ENCODE peak calls at places on chromosomes 6 and 20, in nine cellular contexts. P is heart left ventricle, Z is ascending aorta, H is left ventricle myocardium inferior, E is OCI-LY7, V is brain microvascular endothelial cell, M is adrenal gland, N is AG04449, S is heart right ventricle. A is an unnamed sample.

GRCh38 chr20:12591949-12592470 is 416.8 kb upstream of the SPTLC3 start:
- DNase-seq in P (no peak), Z (no peak), H (no peak), E (no peak), V (no peak), M (no peak), N (no peak), S (no peak), A (no peak)

GRCh38 chr6:53752856-53753255 is 41.9 kb upstream of the LRRC1 start:
- DNase-seq in P (no peak), Z (no peak), H (no peak), E (no peak), V (no peak), M (no peak), N (no peak), S (no peak), A (no peak)

GRCh38 chr6:121305957-121306607 is 28.2 kb downstream of the TBC1D32 start:
- DNase-seq in P (no peak), Z (no peak), H (no peak), E (peak; percentile 30), V (no peak), M (no peak), N (no peak), S (no peak), A (peak; percentile 3)

GRCh38 chr20:47648943-47649342 is 136.3 kb downstream of the SULF2 start:
- DNase-seq in P (no peak), Z (no peak), H (no peak), E (no peak), V (no peak), M (no peak), N (no peak), S (no peak), A (no peak)

GRCh38 chr6:136772685-136773472 is 19.4 kb downstream of the MAP3K5 start:
- DNase-seq in P (no peak), Z (no peak), H (no peak), E (peak; percentile 45), V (no peak), M (no peak), N (no peak), S (peak; percentile 38), A (peak; percentile 94)

GRCh38 chr6:30720738-30721197 is 616 bp downstream of the TUBB start:
- DNase-seq in P (peak; percentile 77), Z (no peak), H (peak; percentile 75), E (peak; percentile 92), V (no peak), M (peak; percentile 75), N (no peak), S (peak; percentile 73), A (no peak)

GRCh38 chr6:139154885-139155547 is 20.1 kb downstream of the HECA start:
- DNase-seq in P (no peak), Z (no peak), H (no peak), E (no peak), V (no peak), M (no peak), N (no peak), S (no peak), A (no peak)

GRCh38 chr20:35661013-35661412 is 3.7 kb downstream of the CPNE1 start:
- DNase-seq in P (no peak), Z (no peak), H (no peak), E (no peak), V (no peak), M (no peak), N (no peak), S (no peak), A (no peak)

GRCh38 chr6:143279385-143279784 is 171.1 kb downstream of the ADAT2 start:
- DNase-seq in P (no peak), Z (no peak), H (no peak), E (peak; percentile 3), V (peak; percentile 31), M (peak; percentile 16), N (no peak), S (no peak), A (no peak)

GRCh38 chr6:56927538-56928453 is 27.1 kb upstream of the BEND6 start:
- DNase-seq in P (no peak), Z (no peak), H (no peak), E (peak; percentile 4), V (no peak), M (no peak), N (no peak), S (no peak), A (no peak)

GRCh38 chr20:15528386-15529111 is 1044.7 kb downstream of the KIF16B start:
- DNase-seq in P (no peak), Z (no peak), H (no peak), E (no peak), V (peak; percentile 67), M (peak; percentile 79), N (no peak), S (no peak), A (no peak)

GRCh38 chr6:99745651-99746050 is 139.0 kb downstream of the PRDM13 start:
- DNase-seq in P (no peak), Z (no peak), H (no peak), E (no peak), V (peak; percentile 22), M (no peak), N (no peak), S (no peak), A (no peak)

GRCh38 chr6:6730831-6731230 is 142.3 kb downstream of the LY86 start:
- DNase-seq in P (no peak), Z (no peak), H (no peak), E (no peak), V (peak; percentile 83), M (peak; percentile 87), N (peak; percentile 78), S (peak; percentile 58), A (no peak)

GRCh38 chr6:138115877-138116660 is 8.8 kb upstream of the PERP start:
- DNase-seq in P (peak; percentile 24), Z (no peak), H (no peak), E (peak; percentile 72), V (peak; percentile 60), M (peak; percentile 51), N (no peak), S (peak; percentile 45), A (no peak)

GRCh38 chr20:45090481-45090880 is 10.4 kb downstream of the KCNS1 start:
- DNase-seq in P (no peak), Z (no peak), H (no peak), E (no peak), V (no peak), M (no peak), N (peak; percentile 23), S (no peak), A (no peak)

DNA sequence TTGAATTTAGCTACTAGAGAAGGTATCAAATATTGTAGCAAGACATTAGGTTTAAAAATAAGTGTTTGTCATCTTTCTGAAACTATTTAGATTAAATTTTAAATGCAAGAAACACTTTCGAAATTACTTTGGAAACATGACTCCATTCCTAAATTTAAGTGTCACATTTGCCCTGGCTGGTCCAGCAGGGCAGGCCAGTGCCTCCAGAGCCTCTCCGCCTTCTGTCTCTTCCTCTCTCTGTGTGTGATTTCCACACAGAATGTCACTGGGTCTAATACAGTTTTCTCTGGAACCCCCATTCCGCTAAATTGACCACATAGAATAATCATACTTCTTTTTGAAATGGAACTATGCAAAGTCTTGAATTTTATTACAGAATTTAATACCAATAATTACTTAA is 111.5 kb downstream of the SOBP start:
- DNase-seq in P (no peak), Z (no peak), H (no peak), E (no peak), V (no peak), M (no peak), N (no peak), S (no peak), A (no peak)
- H3K4me3 ChIP-seq in P (no peak overlapping the region), Z (no peak overlapping the region), H (no peak overlapping the region), E (no peak overlapping the region), V (no peak overlapping the region), M (no peak overlapping the region), N (no peak overlapping the region), S (no peak overlapping the region), A (no peak overlapping the region)

GRCh38 chr6:108535079-108535742 is 25.5 kb upstream of the FOXO3 start:
- DNase-seq in P (no peak), Z (no peak), H (no peak), E (no peak), V (no peak), M (no peak), N (no peak), S (no peak), A (no peak)
- TF ChIP-seq CTCF in P (no peak), Z (no peak), H (no peak), E (no peak), V (no peak), M (no peak), N (no peak), S (no peak), A (no peak)

GRCh38 chr20:36796117-36796516 is 22.6 kb upstream of the DSN1 start:
- DNase-seq in P (no peak), Z (no peak), H (no peak), E (no peak), V (no peak), M (peak; percentile 60), N (no peak), S (no peak), A (no peak)
- H3K4me3 ChIP-seq in P (no peak overlapping the region), Z (no peak overlapping the region), H (no peak overlapping the region), E (no peak overlapping the region), V (no peak overlapping the region), M (no peak overlapping the region), N (no peak overlapping the region), S (no peak overlapping the region), A (no peak overlapping the region)

GRCh38 chr6:3159805-3160781 is 2.7 kb upstream of the TUBB2A start:
- DNase-seq in P (no peak), Z (no peak), H (no peak), E (peak; percentile 51), V (no peak), M (peak; percentile 68), N (no peak), S (peak; percentile 31), A (no peak)

GRCh38 chr6:3162067-3162497 is 4.7 kb upstream of the TUBB2A start:
- DNase-seq in P (no peak), Z (no peak), H (no peak), E (peak; percentile 24), V (no peak), M (no peak), N (no peak), S (no peak), A (no peak)

GRCh38 chr6:3163248-3163594 is 5.9 kb upstream of the TUBB2A start:
- DNase-seq in P (no peak), Z (no peak), H (no peak), E (no peak), V (no peak), M (no peak), N (no peak), S (no peak), A (no peak)

GRCh38 chr6:3164388-3164787 is 7.0 kb upstream of the TUBB2A start:
- DNase-seq in P (no peak), Z (no peak), H (no peak), E (no peak), V (no peak), M (no peak), N (no peak), S (no peak), A (no peak)

DNA sequence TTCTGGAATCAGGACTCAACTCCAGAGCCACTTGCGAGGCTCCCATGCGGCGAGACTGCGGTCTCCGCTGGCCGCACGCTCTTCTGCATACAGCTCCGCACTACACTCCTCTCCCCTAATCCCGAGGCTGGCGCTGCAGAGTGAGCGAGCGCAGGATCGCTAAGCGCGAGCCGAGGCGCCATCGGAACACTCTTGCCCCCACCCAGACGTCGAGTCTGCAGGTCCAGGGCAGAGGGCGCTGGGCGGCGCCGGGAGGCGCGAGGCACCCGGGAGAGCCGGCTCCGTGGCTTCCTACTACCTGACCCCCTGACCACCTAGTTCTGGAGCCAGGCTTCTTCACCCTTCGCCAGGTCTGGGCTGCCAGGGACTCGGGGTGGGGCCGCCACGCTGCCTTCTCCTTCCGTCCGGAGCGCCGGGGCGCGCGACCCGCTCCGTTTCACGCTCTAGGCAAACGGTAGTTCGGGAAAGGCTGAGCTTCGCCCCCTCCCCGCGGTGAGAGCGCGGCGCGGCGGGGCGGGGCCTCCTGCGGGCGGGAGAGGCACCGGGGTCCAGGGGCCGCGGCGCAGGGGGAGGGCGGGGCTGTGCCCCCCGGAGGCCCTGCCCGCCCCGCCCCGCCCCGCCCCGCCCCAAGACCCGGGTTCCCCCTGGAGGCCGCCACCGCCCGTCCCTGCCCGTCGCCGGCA is 5.4 kb upstream of the TUBB2A start:
- DNase-seq in P (peak; percentile 67), Z (no peak), H (peak; percentile 70), E (peak; percentile 82), V (peak; percentile 53), M (peak; percentile 69), N (no peak), S (peak; percentile 61), A (no peak)
- TF ChIP-seq CTCF in P (no peak), Z (peak; percentile 4), H (peak; percentile 12), E (peak; percentile 27), V (peak; percentile 38), M (no peak), N (peak; percentile 32), S (peak; percentile 30), A (no peak)